ENCODE peak calls at places on chromosome 12, in four cellular contexts. One of them, this sample, is unnamed.

GRCh38 chr12:50686976-50687375 is 76.9 kb upstream of the ATF1 start:
- DNase-seq in GM23338: no peak
- DNase-seq in activated CD8-positive, alpha-beta T cell treated with anti-CD3 and anti-CD28 coated beads for 36 hours: no peak
- DNase-seq in fibroblast of villous mesenchyme: no peak
- DNase-seq in this sample: no peak

GRCh38 chr12:48973992-48974673 is 2.6 kb upstream of the WNT10B start:
- DNase-seq in fibroblast of villous mesenchyme: no peak
- DNase-seq in GM23338: peak; percentile 81
- DNase-seq in activated CD8-positive, alpha-beta T cell treated with anti-CD3 and anti-CD28 coated beads for 36 hours: peak; percentile 69
- DNase-seq in this sample: peak; percentile 86

GRCh38 chr12:113174461-113175384 is 10.6 kb downstream of the DDX54 start:
- DNase-seq in GM23338: peak; percentile 78
- DNase-seq in activated CD8-positive, alpha-beta T cell treated with anti-CD3 and anti-CD28 coated beads for 36 hours: peak; percentile 87
- DNase-seq in fibroblast of villous mesenchyme: peak; percentile 68
- DNase-seq in this sample: peak; percentile 87

GRCh38 chr12:116093915-116094314 is 183.6 kb downstream of the MED13L start:
- DNase-seq in activated CD8-positive, alpha-beta T cell treated with anti-CD3 and anti-CD28 coated beads for 36 hours: no peak
- DNase-seq in GM23338: no peak
- DNase-seq in fibroblast of villous mesenchyme: no peak
- DNase-seq in this sample: no peak

GRCh38 chr12:69350777-69351176 is 2.6 kb downstream of the LYZ start:
- DNase-seq in fibroblast of villous mesenchyme: no peak
- DNase-seq in activated CD8-positive, alpha-beta T cell treated with anti-CD3 and anti-CD28 coated beads for 36 hours: no peak
- DNase-seq in GM23338: no peak
- DNase-seq in this sample: no peak

GRCh38 chr12:8609061-8609570 is 3.5 kb downstream of the AICDA start:
- DNase-seq in GM23338: peak; percentile 66
- DNase-seq in fibroblast of villous mesenchyme: peak; percentile 43
- DNase-seq in activated CD8-positive, alpha-beta T cell treated with anti-CD3 and anti-CD28 coated beads for 36 hours: peak; percentile 16
- DNase-seq in this sample: peak; percentile 35

GRCh38 chr12:3882896-3883564 is 9.8 kb upstream of the PARP11 start:
- DNase-seq in activated CD8-positive, alpha-beta T cell treated with anti-CD3 and anti-CD28 coated beads for 36 hours: no peak
- DNase-seq in GM23338: peak; percentile 63
- DNase-seq in fibroblast of villous mesenchyme: peak; percentile 21
- DNase-seq in this sample: no peak

GRCh38 chr12:99110866-99111265 is 465.8 kb downstream of the APAF1 start:
- DNase-seq in fibroblast of villous mesenchyme: no peak
- DNase-seq in GM23338: no peak
- DNase-seq in activated CD8-positive, alpha-beta T cell treated with anti-CD3 and anti-CD28 coated beads for 36 hours: no peak
- DNase-seq in this sample: no peak

GRCh38 chr12:71558445-71558844 is 105.2 kb downstream of the ZFC3H1 start:
- DNase-seq in fibroblast of villous mesenchyme: no peak
- DNase-seq in activated CD8-positive, alpha-beta T cell treated with anti-CD3 and anti-CD28 coated beads for 36 hours: no peak
- DNase-seq in GM23338: no peak
- DNase-seq in this sample: no peak

GRCh38 chr12:54657048-54657696 is 9.0 kb upstream of the DCD start:
- DNase-seq in GM23338: peak; percentile 4
- DNase-seq in fibroblast of villous mesenchyme: no peak
- DNase-seq in activated CD8-positive, alpha-beta T cell treated with anti-CD3 and anti-CD28 coated beads for 36 hours: no peak
- DNase-seq in this sample: no peak

GRCh38 chr12:16421806-16422205 is 74.4 kb downstream of the MGST1 start:
- DNase-seq in fibroblast of villous mesenchyme: no peak
- DNase-seq in GM23338: no peak
- DNase-seq in activated CD8-positive, alpha-beta T cell treated with anti-CD3 and anti-CD28 coated beads for 36 hours: no peak
- DNase-seq in this sample: no peak

GRCh38 chr12:716506-716905 is 35.9 kb upstream of the WNK1 start:
- DNase-seq in activated CD8-positive, alpha-beta T cell treated with anti-CD3 and anti-CD28 coated beads for 36 hours: peak; percentile 89
- DNase-seq in fibroblast of villous mesenchyme: no peak
- DNase-seq in GM23338: no peak
- DNase-seq in this sample: no peak

GRCh38 chr12:21699851-21700250 is 42.2 kb upstream of the LDHB start:
- DNase-seq in GM23338: no peak
- DNase-seq in fibroblast of villous mesenchyme: no peak
- DNase-seq in activated CD8-positive, alpha-beta T cell treated with anti-CD3 and anti-CD28 coated beads for 36 hours: no peak
- DNase-seq in this sample: no peak

GRCh38 chr12:29088611-29089219 is 60.4 kb upstream of the FAR2 start:
- DNase-seq in GM23338: peak; percentile 59
- DNase-seq in activated CD8-positive, alpha-beta T cell treated with anti-CD3 and anti-CD28 coated beads for 36 hours: no peak
- DNase-seq in fibroblast of villous mesenchyme: peak; percentile 26
- DNase-seq in this sample: no peak

GRCh38 chr12:128474916-128475315 is 207.9 kb downstream of the TMEM132C start:
- DNase-seq in GM23338: no peak
- DNase-seq in fibroblast of villous mesenchyme: no peak
- DNase-seq in activated CD8-positive, alpha-beta T cell treated with anti-CD3 and anti-CD28 coated beads for 36 hours: no peak
- DNase-seq in this sample: no peak

GRCh38 chr12:27498761-27499160 is 25.2 kb upstream of the PPFIBP1 start:
- DNase-seq in activated CD8-positive, alpha-beta T cell treated with anti-CD3 and anti-CD28 coated beads for 36 hours: no peak
- DNase-seq in fibroblast of villous mesenchyme: peak; percentile 38
- DNase-seq in GM23338: no peak
- DNase-seq in this sample: no peak

GRCh38 chr12:59929091-59929490 is 333.3 kb downstream of the SLC16A7 start:
- DNase-seq in activated CD8-positive, alpha-beta T cell treated with anti-CD3 and anti-CD28 coated beads for 36 hours: no peak
- DNase-seq in GM23338: no peak
- DNase-seq in fibroblast of villous mesenchyme: peak; percentile 25
- DNase-seq in this sample: no peak

GRCh38 chr12:116332705-116333380 is 55.4 kb upstream of the MED13L start:
- DNase-seq in GM23338: no peak
- DNase-seq in activated CD8-positive, alpha-beta T cell treated with anti-CD3 and anti-CD28 coated beads for 36 hours: no peak
- DNase-seq in fibroblast of villous mesenchyme: no peak
- DNase-seq in this sample: no peak

GRCh38 chr12:1575287-1575798 is 19.0 kb downstream of the FBXL14 start:
- DNase-seq in fibroblast of villous mesenchyme: peak; percentile 56
- DNase-seq in GM23338: no peak
- DNase-seq in activated CD8-positive, alpha-beta T cell treated with anti-CD3 and anti-CD28 coated beads for 36 hours: no peak
- DNase-seq in this sample: no peak

GRCh38 chr12:42237052-42237852 is 796 bp downstream of the YAF2 start:
- DNase-seq in GM23338: peak; percentile 89
- DNase-seq in fibroblast of villous mesenchyme: peak; percentile 78
- DNase-seq in activated CD8-positive, alpha-beta T cell treated with anti-CD3 and anti-CD28 coated beads for 36 hours: peak; percentile 84
- DNase-seq in this sample: peak; percentile 71
- TF ChIP-seq CTCF in GM23338: peak; percentile 51
- TF ChIP-seq CTCF in fibroblast of villous mesenchyme: peak; percentile 44
- TF ChIP-seq CTCF in activated CD8-positive, alpha-beta T cell treated with anti-CD3 and anti-CD28 coated beads for 36 hours: peak; percentile 42
- TF ChIP-seq CTCF in this sample: peak; percentile 15

GRCh38 chr12:6280053-6280469 is 30.4 kb upstream of the PLEKHG6 start:
- DNase-seq in GM23338: no peak
- DNase-seq in fibroblast of villous mesenchyme: peak; percentile 86
- DNase-seq in activated CD8-positive, alpha-beta T cell treated with anti-CD3 and anti-CD28 coated beads for 36 hours: no peak
- DNase-seq in this sample: no peak
- TF ChIP-seq CTCF in GM23338: no peak
- TF ChIP-seq CTCF in fibroblast of villous mesenchyme: no peak
- TF ChIP-seq CTCF in activated CD8-positive, alpha-beta T cell treated with anti-CD3 and anti-CD28 coated beads for 36 hours: no peak
- TF ChIP-seq CTCF in this sample: no peak

GRCh38 chr12:31037028-31037427 is 36.6 kb upstream of the DDX11 start:
- DNase-seq in activated CD8-positive, alpha-beta T cell treated with anti-CD3 and anti-CD28 coated beads for 36 hours: no peak
- DNase-seq in fibroblast of villous mesenchyme: no peak
- DNase-seq in GM23338: no peak
- DNase-seq in this sample: no peak
- TF ChIP-seq CTCF in activated CD8-positive, alpha-beta T cell treated with anti-CD3 and anti-CD28 coated beads for 36 hours: no peak
- TF ChIP-seq CTCF in fibroblast of villous mesenchyme: no peak
- TF ChIP-seq CTCF in GM23338: no peak
- TF ChIP-seq CTCF in this sample: no peak

DNA sequence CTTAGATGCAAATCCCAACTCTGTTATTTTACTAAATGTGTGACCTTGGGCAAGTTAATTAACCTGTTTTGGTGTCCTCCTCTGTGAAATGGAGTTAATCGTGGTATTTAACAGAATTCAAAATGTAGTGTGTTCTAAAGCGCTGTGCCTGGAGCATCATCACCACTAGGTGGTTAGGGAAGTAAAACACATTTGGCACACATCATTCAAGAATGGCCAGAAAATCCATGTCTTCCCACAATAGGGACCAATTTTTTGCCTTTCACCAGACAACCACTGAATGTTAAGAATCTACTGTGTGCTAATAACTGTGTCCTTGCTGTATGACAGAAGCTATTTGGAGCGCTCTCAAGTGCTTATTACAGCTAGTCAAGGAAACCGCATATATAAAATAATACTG is 133.4 kb downstream of the MON2 start:
- DNase-seq in activated CD8-positive, alpha-beta T cell treated with anti-CD3 and anti-CD28 coated beads for 36 hours: no peak
- DNase-seq in GM23338: peak; percentile 46
- DNase-seq in fibroblast of villous mesenchyme: no peak
- DNase-seq in this sample: no peak
- TF ChIP-seq CTCF in activated CD8-positive, alpha-beta T cell treated with anti-CD3 and anti-CD28 coated beads for 36 hours: no peak
- TF ChIP-seq CTCF in GM23338: peak; percentile 31
- TF ChIP-seq CTCF in fibroblast of villous mesenchyme: peak; percentile 22
- TF ChIP-seq CTCF in this sample: peak; percentile 58

GRCh38 chr12:65415826-65416225 is 137.3 kb downstream of the MSRB3 start:
- DNase-seq in GM23338: no peak
- DNase-seq in activated CD8-positive, alpha-beta T cell treated with anti-CD3 and anti-CD28 coated beads for 36 hours: no peak
- DNase-seq in fibroblast of villous mesenchyme: no peak
- DNase-seq in this sample: no peak

GRCh38 chr12:65420941-65421340 is 142.5 kb downstream of the MSRB3 start:
- DNase-seq in activated CD8-positive, alpha-beta T cell treated with anti-CD3 and anti-CD28 coated beads for 36 hours: no peak
- DNase-seq in GM23338: no peak
- DNase-seq in fibroblast of villous mesenchyme: no peak
- DNase-seq in this sample: no peak

GRCh38 chr12:65414526-65414925 is 136.0 kb downstream of the MSRB3 start:
- DNase-seq in activated CD8-positive, alpha-beta T cell treated with anti-CD3 and anti-CD28 coated beads for 36 hours: no peak
- DNase-seq in GM23338: no peak
- DNase-seq in fibroblast of villous mesenchyme: no peak
- DNase-seq in this sample: no peak

GRCh38 chr12:65419284-65420072 is 141.0 kb downstream of the MSRB3 start:
- DNase-seq in GM23338: no peak
- DNase-seq in activated CD8-positive, alpha-beta T cell treated with anti-CD3 and anti-CD28 coated beads for 36 hours: no peak
- DNase-seq in fibroblast of villous mesenchyme: no peak
- DNase-seq in this sample: no peak
- TF ChIP-seq CTCF in GM23338: peak; percentile 9
- TF ChIP-seq CTCF in activated CD8-positive, alpha-beta T cell treated with anti-CD3 and anti-CD28 coated beads for 36 hours: no peak
- TF ChIP-seq CTCF in fibroblast of villous mesenchyme: no peak
- TF ChIP-seq CTCF in this sample: no peak

GRCh38 chr12:52380271-52380694 is 5.2 kb downstream of the KRT84 start:
- DNase-seq in GM23338: peak; percentile 54
- DNase-seq in activated CD8-positive, alpha-beta T cell treated with anti-CD3 and anti-CD28 coated beads for 36 hours: peak; percentile 43
- DNase-seq in fibroblast of villous mesenchyme: peak; percentile 11
- DNase-seq in this sample: peak; percentile 65
- TF ChIP-seq CTCF in GM23338: peak; percentile 71
- TF ChIP-seq CTCF in activated CD8-positive, alpha-beta T cell treated with anti-CD3 and anti-CD28 coated beads for 36 hours: peak; percentile 42
- TF ChIP-seq CTCF in fibroblast of villous mesenchyme: peak; percentile 60
- TF ChIP-seq CTCF in this sample: peak; percentile 45

DNA sequence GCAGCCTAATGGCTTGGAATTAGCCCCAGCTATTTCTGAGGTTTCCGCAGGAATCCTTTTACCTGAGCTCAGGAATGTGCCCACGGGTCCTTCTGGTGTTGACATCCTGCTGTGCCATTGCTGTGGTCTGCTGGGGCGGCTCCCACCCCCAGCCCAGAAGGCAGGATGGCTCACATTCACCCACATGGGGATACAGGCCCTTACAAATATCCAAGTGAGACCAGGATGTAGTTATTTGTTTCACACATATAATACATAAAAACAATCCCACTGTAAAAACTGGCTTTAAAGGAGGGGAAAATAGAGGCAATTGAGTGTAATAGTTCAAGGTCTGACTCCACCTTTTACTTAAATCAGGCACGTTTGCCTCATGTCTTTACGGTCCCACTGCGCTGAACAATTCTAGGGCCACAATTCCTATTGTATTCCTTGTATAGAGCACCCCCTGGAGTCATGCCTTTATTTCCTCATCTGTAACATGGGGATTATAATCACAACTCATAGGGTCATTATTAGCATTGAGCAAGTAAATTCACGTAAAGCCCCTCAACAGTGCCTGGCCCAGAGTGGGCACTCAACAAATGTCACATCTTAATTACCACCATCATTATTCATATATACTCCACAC is 57.2 kb upstream of the FICD start:
- DNase-seq in activated CD8-positive, alpha-beta T cell treated with anti-CD3 and anti-CD28 coated beads for 36 hours: no peak
- DNase-seq in fibroblast of villous mesenchyme: no peak
- DNase-seq in GM23338: peak; percentile 55
- DNase-seq in this sample: no peak
- TF ChIP-seq CTCF in activated CD8-positive, alpha-beta T cell treated with anti-CD3 and anti-CD28 coated beads for 36 hours: no peak
- TF ChIP-seq CTCF in fibroblast of villous mesenchyme: no peak
- TF ChIP-seq CTCF in GM23338: peak; percentile 47
- TF ChIP-seq CTCF in this sample: no peak

GRCh38 chr12:67998379-67998778 is 9.1 kb downstream of the IFNG-AS1 start:
- DNase-seq in GM23338: no peak
- DNase-seq in fibroblast of villous mesenchyme: no peak
- DNase-seq in activated CD8-positive, alpha-beta T cell treated with anti-CD3 and anti-CD28 coated beads for 36 hours: no peak
- DNase-seq in this sample: no peak

GRCh38 chr12:67993143-67993542 is 3.9 kb downstream of the IFNG-AS1 start:
- DNase-seq in GM23338: no peak
- DNase-seq in fibroblast of villous mesenchyme: no peak
- DNase-seq in activated CD8-positive, alpha-beta T cell treated with anti-CD3 and anti-CD28 coated beads for 36 hours: no peak
- DNase-seq in this sample: no peak

GRCh38 chr12:67991158-67991557 is 1.9 kb downstream of the IFNG-AS1 start:
- DNase-seq in fibroblast of villous mesenchyme: no peak
- DNase-seq in activated CD8-positive, alpha-beta T cell treated with anti-CD3 and anti-CD28 coated beads for 36 hours: peak; percentile 66
- DNase-seq in GM23338: no peak
- DNase-seq in this sample: no peak

GRCh38 chr12:67996347-67996746 is 7.1 kb downstream of the IFNG-AS1 start:
- DNase-seq in GM23338: no peak
- DNase-seq in activated CD8-positive, alpha-beta T cell treated with anti-CD3 and anti-CD28 coated beads for 36 hours: no peak
- DNase-seq in fibroblast of villous mesenchyme: no peak
- DNase-seq in this sample: no peak

GRCh38 chr12:67994046-67994445 is 4.8 kb downstream of the IFNG-AS1 start:
- DNase-seq in activated CD8-positive, alpha-beta T cell treated with anti-CD3 and anti-CD28 coated beads for 36 hours: no peak
- DNase-seq in fibroblast of villous mesenchyme: no peak
- DNase-seq in GM23338: peak; percentile 11
- DNase-seq in this sample: no peak
- TF ChIP-seq CTCF in activated CD8-positive, alpha-beta T cell treated with anti-CD3 and anti-CD28 coated beads for 36 hours: no peak
- TF ChIP-seq CTCF in fibroblast of villous mesenchyme: no peak
- TF ChIP-seq CTCF in GM23338: peak; percentile 52
- TF ChIP-seq CTCF in this sample: no peak

This sample was measured in endothelial cell.